ENCODE peak calls at places on chromosomes 12 and 14, in seven cellular contexts. H, N, T, G, S, R and L are unnamed samples.

GRCh38 chr12:112908548-112908947 is 1.8 kb downstream of the OAS1 start:
- DNase-seq in H (no peak), N (no peak), T (no peak), G (no peak), S (no peak), R (no peak), L (no peak)

GRCh38 chr14:61553730-61554641 is 141.3 kb upstream of the HIF1A start:
- DNase-seq in H (no peak), N (peak), T (peak), G (no peak), S (peak), R (peak), L (no peak)

GRCh38 chr14:90698379-90698869 is 117.8 kb downstream of the TTC7B start:
- DNase-seq in H (no peak), N (peak), T (no peak), G (no peak), S (no peak), R (peak), L (peak)

GRCh38 chr12:124480469-124481256 is 86.7 kb downstream of the NCOR2 start:
- DNase-seq in H (peak), N (no peak), T (peak), G (no peak), S (no peak), R (peak), L (peak)

GRCh38 chr14:103500148-103500990 is 22.3 kb downstream of the CKB start:
- DNase-seq in H (peak), N (peak), T (peak), G (peak), S (peak), R (peak), L (peak)

GRCh38 chr12:132218915-132219314 is 74.7 kb downstream of the NOC4L start:
- DNase-seq in H (peak), N (no peak), T (no peak), G (no peak), S (peak), R (no peak), L (peak)

GRCh38 chr12:130706885-130707570 is 9.1 kb downstream of the RIMBP2 start:
- DNase-seq in H (no peak), N (no peak), T (no peak), G (no peak), S (no peak), R (no peak), L (no peak)

GRCh38 chr12:62657363-62657632 is 190.7 kb downstream of the MON2 start:
- DNase-seq in H (no peak), N (no peak), T (no peak), G (no peak), S (no peak), R (no peak), L (no peak)

GRCh38 chr12:95218164-95218851 is 701 bp downstream of the VEZT start:
- DNase-seq in H (peak), N (peak), T (peak), G (peak), S (no peak), R (peak), L (no peak)

GRCh38 chr12:64057706-64058105 is 164.4 kb downstream of the KICS2 start:
- DNase-seq in H (no peak), N (no peak), T (no peak), G (no peak), S (no peak), R (no peak), L (no peak)

GRCh38 chr14:92922155-92922735 is 705 bp upstream of the CHGA start:
- DNase-seq in H (no peak), N (no peak), T (no peak), G (no peak), S (no peak), R (no peak), L (no peak)

GRCh38 chr12:63845726-63846125 is 1.2 kb downstream of the SRGAP1 start:
- DNase-seq in H (no peak), N (peak), T (peak), G (no peak), S (peak), R (peak), L (no peak)

GRCh38 chr14:105858676-105859025 is 332.3 kb downstream of the TMEM121 start:
- DNase-seq in H (no peak), N (no peak), T (no peak), G (no peak), S (no peak), R (no peak), L (no peak)

GRCh38 chr12:96258451-96258933 is 64.3 kb downstream of the ELK3 start:
- DNase-seq in H (no peak), N (no peak), T (peak), G (no peak), S (no peak), R (peak), L (peak)

GRCh38 chr14:100552524-100553125 is 34.6 kb downstream of the BEGAIN start:
- DNase-seq in H (no peak), N (no peak), T (no peak), G (no peak), S (no peak), R (no peak), L (no peak)

GRCh38 chr14:91371011-91371989 is 46.3 kb downstream of the CCDC88C start:
- DNase-seq in H (no peak), N (no peak), T (no peak), G (no peak), S (no peak), R (no peak), L (no peak)

GRCh38 chr14:42854061-42854460 is 1247.4 kb downstream of the LRFN5 start:
- DNase-seq in H (no peak), N (no peak), T (no peak), G (no peak), S (no peak), R (no peak), L (no peak)

GRCh38 chr12:53695148-53696138 is 19.6 kb upstream of the ATP5MC2 start:
- DNase-seq in H (no peak), N (peak), T (no peak), G (no peak), S (peak), R (peak), L (no peak)

GRCh38 chr12:48980389-48980952 is 2.3 kb downstream of the WNT1 start:
- DNase-seq in H (no peak), N (no peak), T (no peak), G (no peak), S (peak), R (no peak), L (no peak)

GRCh38 chr12:122886851-122887816 is 8.8 kb downstream of the VPS37B start:
- DNase-seq in H (peak), N (peak), T (peak), G (no peak), S (no peak), R (peak), L (no peak)

GRCh38 chr14:100731846-100732765 is 5.4 kb downstream of the DLK1 start:
- DNase-seq in H (no peak), N (no peak), T (no peak), G (no peak), S (no peak), R (no peak), L (no peak)

GRCh38 chr12:25975179-25975578 is 16.7 kb downstream of the RASSF8 start:
- DNase-seq in H (no peak), N (no peak), T (no peak), G (no peak), S (no peak), R (no peak), L (no peak)

GRCh38 chr12:43362910-43363694 is 188.9 kb downstream of the ADAMTS20 start:
- DNase-seq in H (no peak), N (no peak), T (no peak), G (no peak), S (no peak), R (peak), L (no peak)

GRCh38 chr12:47504775-47505446 is 200.9 kb downstream of the RPAP3 start:
- DNase-seq in H (no peak), N (peak), T (peak), G (no peak), S (no peak), R (peak), L (no peak)

GRCh38 chr12:49968431-49968830 is 4.3 kb upstream of the AQP6 start:
- DNase-seq in H (no peak), N (no peak), T (no peak), G (no peak), S (no peak), R (no peak), L (no peak)